ENCODE peak calls at places on chromosomes 2 and 18, in four cellular contexts. Q, J, E and D are unnamed samples. For H3K4me1 and H3K27me3, the result is how much of the 10 kb centered on the place peaks cover.

GRCh38 chr2:240569523-240569997 is 1.3 kb downstream of the RNPEPL1 start:
- DNase-seq in Q (no peak), J (no peak), E (no peak), D (no peak)

GRCh38 chr2:118003396-118003824 is 10.5 kb downstream of the CCDC93 start:
- DNase-seq in J (peak), E (peak), Q (no peak), D (peak)

GRCh38 chr2:234269769-234270204 is 219.3 kb downstream of the SPP2 start:
- DNase-seq in E (no peak), J (no peak), Q (no peak), D (no peak)

GRCh38 chr2:220143336-220143735 is 515.9 kb downstream of the SLC4A3 start:
- DNase-seq in J (no peak), E (peak), Q (no peak), D (no peak)

GRCh38 chr2:210049831-210050230 is 47.4 kb downstream of the RPE start:
- DNase-seq in E (no peak), J (no peak), Q (no peak), D (no peak)

GRCh38 chr2:20571644-20572215 is 79.2 kb downstream of the HS1BP3 start:
- DNase-seq in E (no peak), J (no peak), Q (no peak), D (no peak)

GRCh38 chr2:100140582-100140981 is 1.8 kb downstream of the AFF3 start:
- DNase-seq in Q (no peak), E (no peak), J (no peak), D (no peak)

GRCh38 chr2:144801766-144802165 is 281.8 kb upstream of the ZEB2 start:
- DNase-seq in E (no peak), J (no peak), Q (no peak), D (no peak)

GRCh38 chr2:60331106-60331809 is 222.2 kb downstream of the BCL11A start:
- DNase-seq in Q (no peak), E (no peak), J (no peak), D (no peak)

DNA sequence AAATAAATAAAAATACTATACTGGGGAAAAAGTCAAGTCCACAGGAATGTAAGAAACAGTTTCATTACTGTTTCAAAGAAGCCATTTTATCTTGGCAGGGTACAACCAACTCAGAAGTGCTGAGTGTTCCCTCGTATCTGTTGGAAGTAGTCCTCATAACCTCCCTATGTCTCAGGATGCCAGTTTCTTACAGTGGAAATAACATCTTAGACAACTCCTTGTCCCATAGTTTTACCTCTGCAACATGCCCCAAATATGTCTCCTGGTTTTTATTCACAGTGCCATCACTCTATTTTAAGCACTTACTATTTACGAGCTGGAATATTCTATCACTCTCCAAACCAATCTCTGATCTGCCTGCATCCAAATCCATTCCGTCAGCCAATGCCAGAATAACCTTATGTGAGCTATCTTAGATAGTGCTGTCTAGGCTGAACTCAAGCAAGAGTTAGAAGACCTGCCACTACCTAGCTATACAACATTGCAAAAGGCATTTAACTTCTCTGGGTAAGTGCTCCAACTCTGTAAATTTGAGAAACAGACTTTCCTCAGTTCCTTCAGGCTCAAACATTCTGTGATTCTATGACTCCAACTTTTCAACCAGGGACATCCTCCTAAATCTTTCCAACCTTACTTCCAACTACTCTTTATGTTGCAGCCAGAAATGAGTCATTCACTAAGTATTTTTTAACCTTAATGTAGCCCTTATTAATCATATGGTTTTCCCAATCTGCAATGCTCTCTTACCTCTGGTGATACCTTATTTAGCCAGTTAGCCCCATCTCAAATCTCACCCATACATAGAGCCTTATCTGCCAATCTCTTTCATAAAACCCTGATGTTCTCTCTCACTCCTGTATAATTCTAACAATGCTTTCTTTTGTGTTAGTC is 66.7 kb downstream of the RTN4 start:
- DNase-seq in E (peak), Q (no peak), J (no peak), D (no peak)
- TF ChIP-seq POLR2AphosphoS5 in E (no peak), Q (no peak), J (no peak), D (no peak)

GRCh38 chr2:48332286-48332685 is 197.7 kb upstream of the STON1 start:
- DNase-seq in Q (no peak), E (no peak), J (peak), D (no peak)

GRCh38 chr2:48334180-48334579 is 195.8 kb upstream of the STON1 start:
- DNase-seq in E (no peak), Q (no peak), J (no peak), D (no peak)

GRCh38 chr2:48328159-48328816 is 201.7 kb upstream of the STON1 start:
- DNase-seq in E (no peak), J (no peak), Q (no peak), D (no peak)

DNA sequence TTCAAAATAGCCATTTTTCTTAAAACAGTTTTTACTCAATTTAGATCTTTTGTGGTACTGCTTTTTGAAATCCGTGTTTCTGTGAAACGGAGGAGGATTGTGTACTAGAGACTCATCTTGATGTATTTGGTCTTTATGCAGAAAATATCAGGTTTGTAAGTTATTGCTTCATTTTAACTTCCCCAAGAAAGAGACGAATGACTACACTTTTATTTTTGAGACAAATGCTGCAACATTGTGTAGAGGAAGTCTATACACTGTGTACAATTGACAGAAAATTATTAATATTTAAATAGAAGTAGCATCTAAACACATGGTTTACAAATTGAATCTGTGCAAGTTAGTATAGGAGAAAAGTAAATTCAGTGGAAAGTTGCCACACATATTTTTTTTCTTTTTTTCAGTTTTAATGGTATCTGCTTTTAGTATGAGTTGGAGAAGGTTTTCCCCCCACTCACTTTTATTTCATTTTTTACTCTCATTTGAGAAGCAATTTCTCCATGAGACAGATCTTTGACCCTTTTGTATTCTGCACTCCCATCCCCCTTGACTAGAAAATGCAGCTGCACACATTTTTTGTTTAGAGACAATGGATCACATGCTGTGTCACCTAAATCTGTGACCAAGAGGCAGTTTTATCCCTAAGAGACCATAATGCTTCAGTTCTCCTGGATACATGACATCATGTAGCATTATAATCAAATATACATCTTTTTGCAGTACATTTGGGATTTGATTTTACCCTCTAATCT is 200.8 kb upstream of the STON1 start:
- DNase-seq in Q (no peak), J (no peak), E (no peak), D (no peak)
- H3K4me1 ChIP-seq in Q (under half), J (under half), E (under half), D (under half)

DNA sequence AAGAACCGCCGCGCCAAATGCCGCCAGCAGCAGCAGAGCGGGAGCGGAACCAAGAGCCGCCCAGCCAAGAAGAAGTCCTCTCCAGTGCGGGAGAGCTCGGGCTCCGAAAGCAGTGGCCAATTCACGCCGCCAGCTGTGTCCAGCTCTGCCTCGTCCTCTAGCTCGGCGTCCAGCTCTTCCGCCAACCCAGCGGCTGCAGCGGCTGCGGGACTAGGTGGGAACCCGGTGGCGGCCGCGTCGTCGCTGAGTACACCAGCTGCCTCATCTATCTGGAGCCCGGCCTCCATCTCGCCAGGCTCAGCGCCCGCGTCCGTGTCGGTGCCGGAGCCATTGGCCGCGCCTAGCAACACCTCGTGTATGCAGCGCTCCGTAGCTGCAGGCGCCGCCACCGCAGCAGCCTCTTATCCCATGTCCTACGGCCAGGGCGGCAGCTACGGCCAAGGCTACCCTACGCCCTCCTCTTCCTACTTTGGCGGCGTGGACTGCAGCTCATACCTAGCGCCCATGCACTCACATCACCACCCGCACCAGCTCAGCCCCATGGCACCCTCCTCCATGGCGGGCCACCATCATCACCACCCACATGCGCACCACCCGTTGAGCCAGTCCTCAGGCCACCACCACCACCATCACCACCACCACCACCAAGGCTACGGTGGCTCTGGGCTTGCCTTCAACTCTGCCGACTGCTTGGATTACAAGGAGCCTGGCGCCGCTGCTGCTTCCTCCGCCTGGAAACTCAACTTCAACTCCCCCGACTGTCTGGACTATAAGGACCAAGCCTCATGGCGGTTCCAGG is 5.1 kb downstream of the OTX1 start:
- DNase-seq in J (no peak), Q (no peak), E (no peak), D (no peak)
- H3K27me3 ChIP-seq in J (under half), Q (half or more), E (under half), D (half or more)

GRCh38 chr18:33898427-33898826 is 320.4 kb downstream of the ASXL3 start:
- DNase-seq in Q (no peak), J (no peak), E (no peak), D (no peak)
- TF ChIP-seq POLR2AphosphoS5 in Q (no peak), J (no peak), E (no peak), D (no peak)

DNA sequence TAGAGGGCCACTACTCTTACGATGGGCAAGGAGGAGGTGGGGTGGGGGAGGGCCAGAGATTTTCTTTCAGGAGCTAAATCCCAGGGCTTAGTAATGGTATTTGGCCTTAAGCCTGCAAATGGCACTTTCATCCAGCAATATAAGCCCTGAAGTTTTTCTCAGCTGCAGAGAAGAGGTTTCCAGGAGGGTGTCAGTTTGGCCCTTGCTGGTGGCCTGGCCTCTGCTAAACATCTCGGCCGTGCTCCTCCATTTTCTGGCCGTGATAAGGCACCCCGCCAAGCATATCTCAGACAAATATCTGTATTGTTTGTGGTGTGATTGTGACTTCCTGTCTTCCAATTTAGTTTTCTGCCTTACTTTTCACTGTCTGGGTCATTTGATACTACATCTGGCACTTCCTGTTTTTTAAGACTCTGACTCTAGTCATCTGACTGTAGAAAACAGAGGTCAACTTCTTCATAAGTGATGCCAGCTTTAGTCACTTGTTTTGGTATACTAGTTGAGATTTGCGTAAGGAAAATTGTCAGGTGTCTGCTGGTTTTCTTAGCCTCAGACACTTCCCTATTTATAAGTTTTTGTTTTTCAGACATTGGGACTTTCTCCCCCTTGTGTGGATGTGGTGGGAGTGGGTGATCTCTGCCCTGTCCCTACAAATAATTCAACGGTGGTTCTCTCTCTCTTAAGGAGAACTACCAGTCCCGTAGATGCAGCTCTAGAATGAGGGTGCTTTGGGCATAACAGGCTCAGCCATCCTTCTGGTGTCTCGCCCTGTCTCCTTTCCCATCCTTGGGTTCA is 120.8 kb upstream of the CXCR4 start:
- DNase-seq in E (no peak), Q (no peak), J (no peak), D (no peak)
- H3K4me1 ChIP-seq in E (under half), Q (under half), J (under half), D (under half)

GRCh38 chr2:33195891-33196290 is 249.1 kb downstream of the LTBP1 start:
- DNase-seq in J (no peak), Q (no peak), E (no peak), D (no peak)

GRCh38 chr2:33188799-33189198 is 242.0 kb downstream of the LTBP1 start:
- DNase-seq in E (no peak), J (no peak), Q (no peak), D (no peak)

GRCh38 chr2:33186937-33187336 is 240.2 kb downstream of the LTBP1 start:
- DNase-seq in E (no peak), Q (no peak), J (no peak), D (no peak)

GRCh38 chr2:33190393-33190937 is 243.7 kb downstream of the LTBP1 start:
- DNase-seq in J (no peak), E (no peak), Q (no peak), D (no peak)
- H3K27me3 ChIP-seq in J (under half), E (under half), Q (under half), D (under half)

GRCh38 chr18:63262369-63263335 is 56.9 kb downstream of the BCL2 start:
- DNase-seq in J (no peak), Q (no peak), E (no peak), D (no peak)
- TF ChIP-seq POLR2AphosphoS5 in J (no peak), Q (no peak), E (no peak), D (no peak)

GRCh38 chr2:64947906-64948305 is 41.3 kb upstream of the SLC1A4 start:
- DNase-seq in E (no peak), J (no peak), Q (no peak), D (no peak)
- H3K4me1 ChIP-seq in E (under half), J (under half), Q (under half), D (under half)

GRCh38 chr2:41706261-41706660 is 341.6 kb upstream of the PKDCC start:
- DNase-seq in Q (no peak), E (no peak), J (no peak), D (no peak)
- H3K27me3 ChIP-seq in Q (under half), E (under half), J (under half), D (under half)